ENCODE peak calls at places on chromosome 14, in four cellular contexts. U is K562, L is HepG2, G is GM12878. R is an unnamed sample.

GRCh38 chr14:27181304-27181703 is 583.5 kb upstream of the NOVA1 start:
- DNase-seq in U (no peak), L (no peak), G (no peak), R (no peak)

GRCh38 chr14:94051115-94051514 is 25.0 kb downstream of the OTUB2 start:
- DNase-seq in L (no peak), U (no peak), G (no peak), R (peak; percentile 50)

GRCh38 chr14:30691751-30692398 is 69.8 kb downstream of the SCFD1 start:
- DNase-seq in U (no peak), L (no peak), G (no peak), R (no peak)

GRCh38 chr14:73753887-73754880 is 40.0 kb upstream of the PNMA1 start:
- DNase-seq in U (no peak), L (no peak), G (peak; percentile 61), R (no peak)

GRCh38 chr14:33271216-33271615 is 332.5 kb downstream of the NPAS3 start:
- DNase-seq in G (no peak), U (no peak), L (no peak), R (no peak)

GRCh38 chr14:74704656-74705055 is 8.2 kb downstream of the AREL1 start:
- DNase-seq in L (no peak), G (no peak), U (no peak), R (no peak)

GRCh38 chr14:57729208-57730187 is 136.4 kb downstream of the SLC35F4 start:
- DNase-seq in U (no peak), G (no peak), L (no peak), R (no peak)

GRCh38 chr14:41120400-41120799 is 486.3 kb upstream of the LRFN5 start:
- DNase-seq in U (no peak), L (no peak), G (no peak), R (no peak)

GRCh38 chr14:60488175-60488574 is 2.3 kb upstream of the C14orf39 start:
- DNase-seq in U (no peak), G (no peak), L (no peak), R (no peak)

GRCh38 chr14:104975481-104976197 is 2.5 kb downstream of the AHNAK2 start:
- DNase-seq in G (no peak), L (no peak), U (no peak), R (peak; percentile 50)

GRCh38 chr14:90517431-90517841 is 120.6 kb downstream of the CALM1 start:
- DNase-seq in U (no peak), G (no peak), L (peak; percentile 23), R (no peak)

GRCh38 chr14:98182385-98183055 is 1089.5 kb downstream of the BCL11B start:
- DNase-seq in U (no peak), L (no peak), G (no peak), R (no peak)

GRCh38 chr14:59321184-59321952 is 132.9 kb downstream of the DAAM1 start:
- DNase-seq in G (no peak), L (no peak), U (no peak), R (no peak)

GRCh38 chr14:29339491-29339890 is 572.9 kb downstream of the FOXG1 start:
- DNase-seq in G (no peak), U (no peak), L (no peak), R (no peak)

GRCh38 chr14:74532246-74532645 is 38.7 kb downstream of the ISCA2 start:
- DNase-seq in G (no peak), U (no peak), L (no peak), R (no peak)

GRCh38 chr14:52314521-52315354 is 626 bp downstream of the PTGER2 start:
- DNase-seq in G (no peak), L (no peak), U (no peak), R (peak; percentile 48)

GRCh38 chr14:76329150-76329881 is 46.6 kb upstream of the ESRRB start:
- DNase-seq in G (no peak), L (no peak), U (no peak), R (peak; percentile 61)

GRCh38 chr14:67820428-67820881 is 876 bp downstream of the RAD51B start:
- DNase-seq in G (no peak), U (peak; percentile 12), L (peak; percentile 12), R (no peak)

GRCh38 chr14:79318371-79318770 is 892.9 kb downstream of the DIO2 start:
- DNase-seq in U (no peak), G (no peak), L (no peak), R (no peak)

GRCh38 chr14:86065407-86065806 is 535.5 kb downstream of the FLRT2 start:
- DNase-seq in U (no peak), G (no peak), L (no peak), R (no peak)

GRCh38 chr14:20177433-20177974 is 13.2 kb upstream of the OR11G2 start:
- DNase-seq in U (peak; percentile 31), G (no peak), L (no peak), R (no peak)

GRCh38 chr14:68782091-68782981 is 10.5 kb downstream of the ZFP36L1 start:
- DNase-seq in L (no peak), U (peak; percentile 40), G (no peak), R (no peak)

GRCh38 chr14:100654814-100655795 is 67.9 kb upstream of the BEGAIN start:
- DNase-seq in L (no peak), G (no peak), U (peak; percentile 76), R (peak; percentile 76)

GRCh38 chr14:100680439-100681051 is 46.1 kb upstream of the DLK1 start:
- DNase-seq in L (no peak), G (no peak), U (peak; percentile 74), R (no peak)

GRCh38 chr14:79740043-79740442 is 471.3 kb downstream of the DIO2 start:
- DNase-seq in U (no peak), L (no peak), G (no peak), R (no peak)

GRCh38 chr14:49892301-49892635 is 614 bp upstream of the ARF6 start:
- DNase-seq in U (no peak), G (peak; percentile 60), L (peak; percentile 80), R (no peak)

DNA sequence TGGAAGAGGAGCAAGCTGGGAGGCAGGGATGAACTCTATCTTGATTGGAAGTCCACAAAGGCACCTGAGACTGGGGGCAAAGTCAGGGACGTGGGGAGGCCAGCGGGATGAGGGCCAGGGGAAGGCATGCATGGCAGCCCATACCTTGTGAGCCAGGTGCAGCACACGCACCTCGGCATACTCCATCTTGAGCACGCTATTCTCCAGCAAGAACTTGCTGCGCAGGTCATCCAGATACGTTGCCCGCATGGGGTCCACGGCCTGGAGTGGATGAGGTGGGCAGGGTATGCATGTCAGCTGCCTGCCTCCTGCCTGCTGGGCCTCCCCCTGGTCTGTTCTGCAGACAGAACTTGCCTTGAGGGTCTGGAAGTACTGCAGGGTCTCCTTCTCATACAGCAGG is 3.9 kb downstream of the RABGGTA start:
- DNase-seq in G (no peak), L (no peak), U (no peak), R (no peak)
- TF ChIP-seq CTCF in G (no peak), L (no peak), U (no peak), R (no peak)

GRCh38 chr14:31843361-31844091 is 233.6 kb upstream of the ARHGAP5 start:
- DNase-seq in U (no peak), G (no peak), L (no peak), R (no peak)
- TF ChIP-seq CBFB in U (no peak), G (no peak), L (no peak), R (no peak)

GRCh38 chr14:102044566-102044965 is 42.3 kb downstream of the HSP90AA1 start:
- DNase-seq in G (no peak), U (no peak), L (no peak), R (no peak)

GRCh38 chr14:102049258-102050025 is 37.4 kb downstream of the HSP90AA1 start:
- DNase-seq in U (no peak), G (no peak), L (no peak), R (no peak)

GRCh38 chr14:102043251-102044025 is 43.4 kb downstream of the HSP90AA1 start:
- DNase-seq in L (no peak), G (no peak), U (no peak), R (no peak)

GRCh38 chr14:102047808-102048540 is 38.9 kb downstream of the HSP90AA1 start:
- DNase-seq in U (no peak), L (no peak), G (no peak), R (no peak)

DNA sequence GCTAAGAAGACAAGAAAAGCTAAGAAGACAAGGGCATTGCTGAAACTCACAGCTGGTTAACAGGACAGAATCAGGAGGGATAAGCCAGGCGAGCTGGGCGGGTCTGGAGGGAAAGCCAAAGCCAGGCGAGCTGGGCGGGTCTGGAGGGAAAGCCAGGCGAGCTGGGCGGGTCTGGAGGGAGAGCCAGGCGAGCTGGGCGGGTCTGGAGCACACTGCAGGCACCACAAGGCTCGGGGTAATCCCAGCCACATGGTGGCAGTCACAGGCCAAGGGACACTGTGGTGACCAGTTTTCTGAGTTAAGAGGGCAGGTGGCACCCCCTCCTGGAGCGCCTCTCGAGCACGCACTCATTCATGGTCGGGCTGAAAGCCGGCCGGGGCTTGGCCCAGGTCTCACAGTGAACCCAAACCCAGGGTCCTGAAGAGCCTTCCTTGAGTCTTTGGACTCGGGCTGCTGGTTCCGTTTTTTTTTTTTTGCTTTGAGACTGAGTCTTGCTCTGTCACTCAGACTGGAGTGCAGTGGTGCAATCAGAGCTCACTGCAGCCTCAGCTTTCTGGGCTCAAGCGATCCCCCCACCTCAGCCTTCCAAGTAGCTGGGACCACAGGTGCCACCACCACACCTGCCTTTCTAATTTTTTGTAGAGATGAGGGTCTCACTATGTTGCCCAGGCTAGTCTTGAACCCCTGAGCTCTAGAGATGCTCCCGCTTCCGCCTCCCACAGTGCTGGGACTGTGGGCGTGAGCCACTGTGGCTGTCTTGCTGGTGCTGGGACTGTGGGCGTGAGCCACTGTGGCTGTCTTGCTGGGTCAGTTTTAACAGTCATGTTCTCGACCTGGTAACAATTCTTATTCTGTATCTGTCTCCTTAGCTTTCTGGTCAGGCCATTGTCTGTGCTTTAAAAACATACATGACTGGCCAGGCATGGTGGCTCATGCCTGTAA is 40.2 kb downstream of the HSP90AA1 start:
- DNase-seq in G (no peak), L (peak; percentile 70), U (peak; percentile 74), R (peak; percentile 93)
- TF ChIP-seq CTCF in G (peak; percentile 14), L (peak; percentile 73), U (peak; percentile 95), R (no peak)

GRCh38 chr14:54681819-54682261 is 114.9 kb downstream of the SAMD4A start:
- DNase-seq in L (no peak), G (no peak), U (no peak), R (no peak)
- TF ChIP-seq CBFB in L (no peak), G (no peak), U (no peak), R (no peak)

GRCh38 chr14:78196323-78196722 is 26.1 kb downstream of the NRXN3 start:
- DNase-seq in L (no peak), U (no peak), G (no peak), R (no peak)
- TF ChIP-seq CTCF in L (no peak), U (peak; percentile 16), G (no peak), R (no peak)

DNA sequence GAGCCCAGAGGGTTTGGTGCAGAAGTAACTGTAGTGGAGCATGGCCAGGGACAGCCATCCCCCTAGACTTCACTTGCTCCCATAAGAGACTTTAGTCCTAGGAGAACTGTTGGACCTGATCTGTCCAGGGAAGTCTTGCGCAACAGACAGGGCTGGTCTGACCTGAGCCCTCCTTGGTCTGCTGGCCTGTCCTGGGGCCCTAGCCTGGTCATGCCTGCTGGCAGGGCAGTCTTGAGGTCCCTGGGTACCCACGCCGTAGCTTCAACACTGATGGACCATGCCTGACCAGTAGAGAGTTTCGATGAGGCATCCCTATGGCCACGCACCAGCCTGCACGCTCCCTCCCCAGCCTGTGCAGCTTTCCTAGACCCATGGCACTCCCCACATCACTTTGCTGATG is 305.7 kb downstream of the GPHN start:
- DNase-seq in L (no peak), U (no peak), G (no peak), R (no peak)
- TF ChIP-seq CBFB in L (no peak), U (no peak), G (no peak), R (no peak)

R was measured in WTC11.